ENCODE peak calls at places on chromosome 15, in five cellular contexts. H, T, I, F and N are unnamed samples.

GRCh38 chr15:81940467-81941451 is 105.1 kb downstream of the MEX3B start:
- DNase-seq in T (no peak), I (peak), H (no peak), F (no peak), N (no peak)

GRCh38 chr15:70430029-70430428 is 332.3 kb upstream of the TLE3 start:
- DNase-seq in I (peak), F (no peak), T (no peak), H (no peak), N (no peak)

GRCh38 chr15:100224206-100225185 is 117.3 kb downstream of the ADAMTS17 start:
- DNase-seq in H (no peak), T (no peak), F (no peak), I (no peak), N (peak)

GRCh38 chr15:66027268-66027806 is 158.0 kb downstream of the RAB11A start:
- DNase-seq in F (no peak), I (peak), T (peak), H (no peak), N (no peak)

GRCh38 chr15:49990835-49991540 is 128.0 kb downstream of the ATP8B4 start:
- DNase-seq in I (peak), F (no peak), T (no peak), H (no peak), N (no peak)

GRCh38 chr15:31268108-31268501 is 58.5 kb upstream of the KLF13 start:
- DNase-seq in I (no peak), F (no peak), T (peak), H (no peak), N (no peak)

GRCh38 chr15:72339777-72340177 is 19.8 kb upstream of the CELF6 start:
- DNase-seq in F (no peak), H (no peak), T (no peak), I (peak), N (no peak)

GRCh38 chr15:26243382-26243781 is 380.3 kb upstream of the ATP10A start:
- DNase-seq in F (no peak), H (no peak), T (no peak), I (no peak), N (no peak)

GRCh38 chr15:64667736-64668161 is 107.6 kb downstream of the RBPMS2 start:
- DNase-seq in T (no peak), H (no peak), I (peak), F (no peak), N (no peak)

GRCh38 chr15:27884726-27885125 is 214.4 kb downstream of the OCA2 start:
- DNase-seq in F (no peak), I (no peak), H (no peak), T (no peak), N (no peak)

GRCh38 chr15:33600161-33600560 is 289.4 kb downstream of the RYR3 start:
- DNase-seq in F (no peak), H (no peak), I (no peak), T (no peak), N (no peak)

GRCh38 chr15:75694241-75695182 is 18.1 kb downstream of the CSPG4 start:
- DNase-seq in F (no peak), T (peak), I (peak), H (peak), N (peak)
- TF ChIP-seq CTCF in F (peak), T (peak), I (peak), H (peak), N (peak)

GRCh38 chr15:89772933-89773583 is 3.1 kb upstream of the MESP2 start:
- DNase-seq in T (no peak), I (peak), F (no peak), H (no peak), N (no peak)
- TF ChIP-seq CTCF in T (peak), I (peak), F (peak), H (peak), N (peak)

GRCh38 chr15:68274184-68274848 is 3.2 kb upstream of the FEM1B start:
- DNase-seq in H (no peak), F (no peak), I (no peak), T (no peak), N (no peak)
- TF ChIP-seq CTCF in H (no peak), F (no peak), I (no peak), T (no peak), N (no peak)

GRCh38 chr15:73754461-73754860 is 1.3 kb upstream of the INSYN1 start:
- DNase-seq in H (no peak), T (no peak), I (no peak), F (no peak), N (no peak)

GRCh38 chr15:73752817-73753214 is 335 bp downstream of the INSYN1 start:
- DNase-seq in F (no peak), T (no peak), H (peak), I (no peak), N (peak)

GRCh38 chr15:73751896-73752816 is 995 bp downstream of the INSYN1 start:
- DNase-seq in H (peak), F (no peak), T (no peak), I (no peak), N (peak)

GRCh38 chr15:73755481-73755880 is 2.3 kb upstream of the INSYN1 start:
- DNase-seq in I (no peak), T (no peak), H (no peak), F (no peak), N (no peak)

DNA sequence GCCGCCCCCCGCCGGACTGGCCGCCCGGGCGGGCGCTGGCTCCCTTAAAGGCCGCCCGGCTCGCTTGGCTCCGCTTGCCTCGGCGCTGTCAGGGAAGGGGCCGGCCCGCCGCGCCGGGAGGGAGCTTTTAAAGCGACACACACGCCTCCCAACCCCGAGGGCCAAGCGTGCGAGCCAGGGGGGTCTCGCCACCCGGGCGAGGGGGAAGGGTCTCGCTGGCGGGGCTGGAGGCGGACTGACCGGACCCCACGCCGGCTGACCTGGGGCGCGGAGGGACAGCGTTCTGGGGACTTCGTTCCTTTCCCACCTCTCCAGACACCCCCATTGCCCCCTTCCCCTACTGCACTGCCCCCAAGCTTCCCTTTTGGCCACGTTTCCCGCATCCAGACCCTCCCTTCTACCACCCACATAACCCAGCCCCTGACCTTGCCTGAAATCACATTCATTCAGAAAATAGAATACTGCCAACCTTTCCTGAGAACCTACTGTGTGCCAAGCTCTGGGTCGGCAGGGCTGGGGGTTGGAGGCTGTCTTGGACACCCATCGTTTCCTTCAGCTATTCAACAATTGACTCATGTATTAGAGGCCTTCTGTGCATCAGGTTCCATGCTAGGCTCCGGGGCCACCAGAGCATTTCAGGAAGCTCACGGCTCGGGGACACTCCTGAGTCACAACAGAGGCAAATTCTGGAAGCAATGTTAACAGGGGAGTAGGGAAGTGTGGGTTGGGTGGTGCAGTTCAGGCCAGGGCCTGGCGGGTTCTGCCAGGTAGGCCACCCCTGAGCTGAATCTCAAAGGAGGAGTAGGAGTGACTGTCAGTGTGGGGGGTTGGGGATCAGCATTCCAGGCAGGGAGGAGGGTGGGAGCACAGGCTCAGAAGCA is at the start of gene INSYN1:
- DNase-seq in H (peak), F (no peak), T (no peak), I (peak), N (peak)
- TF ChIP-seq CTCF in H (no peak), F (no peak), T (no peak), I (no peak), N (no peak)

DNA sequence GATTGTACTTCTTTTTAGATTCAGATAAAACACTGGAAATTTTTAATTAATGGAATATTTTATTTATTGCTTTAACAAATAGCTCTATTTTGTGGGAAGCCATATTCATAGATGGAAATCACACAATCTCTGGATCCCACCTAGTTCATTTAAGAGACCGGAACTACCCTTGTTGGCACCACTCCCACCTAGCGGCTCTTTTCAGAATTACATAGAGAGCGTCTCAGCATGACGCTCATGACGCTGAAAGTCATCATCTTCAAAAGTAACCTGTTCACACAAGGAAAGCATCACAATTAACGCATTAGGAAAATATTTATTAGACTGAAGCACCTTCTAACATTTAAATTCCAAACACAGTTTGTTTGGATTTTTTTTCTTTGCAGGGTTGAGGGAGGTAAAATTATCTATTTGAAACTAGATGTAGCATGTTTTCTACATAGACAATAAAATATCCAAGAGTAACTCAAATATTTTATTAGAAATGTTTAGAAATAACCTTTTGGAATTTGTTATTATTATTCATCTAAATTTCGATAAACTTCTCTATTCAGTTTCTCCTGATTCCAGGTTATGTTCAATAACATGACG is 214.9 kb upstream of the ARRDC4 start:
- DNase-seq in T (peak), F (no peak), I (peak), H (peak), N (peak)
- TF ChIP-seq CTCF in T (peak), F (peak), I (peak), H (peak), N (peak)